ENCODE peak calls at places on chromosomes 1 and 21, in five cellular contexts. Z, F, T, P and Q are unnamed samples.

GRCh38 chr1:184624626-184625025 is 130.0 kb downstream of the EDEM3 start:
- DNase-seq in F (no peak), P (no peak), T (no peak), Z (no peak), Q (no peak)

GRCh38 chr1:153386500-153386901 is 4.4 kb downstream of the S100A8 start:
- DNase-seq in T (no peak), F (no peak), Z (no peak), P (no peak), Q (no peak)

GRCh38 chr1:21022279-21023040 is 154.2 kb downstream of the EIF4G3 start:
- DNase-seq in F (peak; percentile 30), P (peak; percentile 100), Z (no peak), T (no peak), Q (peak; percentile 29)

GRCh38 chr1:37989381-37989930 is 366 bp downstream of the SF3A3 start:
- DNase-seq in P (peak; percentile 93), Z (peak; percentile 55), T (peak; percentile 32), F (no peak), Q (peak; percentile 57)

GRCh38 chr21:33904041-33904440 is 11.6 kb downstream of the ATP5PO start:
- DNase-seq in P (no peak), F (no peak), T (no peak), Z (peak; percentile 38), Q (no peak)

GRCh38 chr1:178531897-178532296 is 19.0 kb downstream of the TEX35 start:
- DNase-seq in Z (no peak), P (peak; percentile 47), T (no peak), F (no peak), Q (no peak)

GRCh38 chr1:15680131-15680530 is 4.0 kb upstream of the PLEKHM2 start:
- DNase-seq in T (no peak), Z (no peak), F (no peak), P (no peak), Q (no peak)

GRCh38 chr1:155049651-155050559 is 1.2 kb upstream of the ADAM15 start:
- DNase-seq in P (peak; percentile 34), Z (no peak), F (no peak), T (no peak), Q (no peak)

GRCh38 chr1:218971166-218971565 is 202.5 kb upstream of the LYPLAL1 start:
- DNase-seq in T (no peak), F (no peak), Z (no peak), P (no peak), Q (no peak)

GRCh38 chr1:245356891-245357585 is 202.3 kb downstream of the KIF26B start:
- DNase-seq in Z (no peak), P (no peak), F (no peak), T (no peak), Q (no peak)

GRCh38 chr1:214901718-214902117 is 180.8 kb upstream of the KCNK2 start:
- DNase-seq in Z (no peak), T (no peak), F (no peak), P (no peak), Q (no peak)

GRCh38 chr1:167935252-167936067 is 1.0 kb upstream of the DCAF6 start:
- DNase-seq in P (peak; percentile 74), T (peak; percentile 19), Z (peak; percentile 37), F (peak; percentile 19), Q (peak; percentile 52)

GRCh38 chr1:37734629-37735591 is 30.0 kb downstream of the EPHA10 start:
- DNase-seq in F (no peak), P (no peak), Z (no peak), T (no peak), Q (no peak)

GRCh38 chr1:12458571-12458970 is 159.4 kb downstream of the DHRS3 start:
- DNase-seq in F (no peak), Z (no peak), P (no peak), T (no peak), Q (no peak)

GRCh38 chr1:227741166-227741870 is 6.1 kb downstream of the SNAP47 start:
- DNase-seq in Z (peak; percentile 28), F (no peak), T (no peak), P (no peak), Q (no peak)

GRCh38 chr1:237705462-237705861 is 185.3 kb downstream of the ZP4 start:
- DNase-seq in Z (no peak), T (no peak), P (no peak), F (no peak), Q (no peak)

GRCh38 chr1:11730429-11730861 is 5.5 kb upstream of the AGTRAP start:
- DNase-seq in Z (no peak), P (no peak), F (no peak), T (no peak), Q (peak; percentile 74)

GRCh38 chr1:53092659-53093450 is 30.8 kb downstream of the PODN start:
- DNase-seq in T (no peak), Z (no peak), P (no peak), F (no peak), Q (no peak)